ENCODE peak calls at places on chromosomes 7 and 10, in nine cellular contexts. R is OCI-LY7, Z is HCT116, N is lung, B is body of pancreas, I is Panc1, C is left lung, A is lower lobe of right lung, O is ascending aorta. D is an unnamed sample. For H3K4me1, the result is how much of the 10 kb centered on the place peaks cover.

GRCh38 chr7:39609462-39610149 is 13.8 kb upstream of the RALA start:
- DNase-seq in R (no peak), Z (no peak), N (no peak), B (no peak), I (no peak), C (peak), A (peak), O (no peak), D (no peak)

GRCh38 chr7:91953618-91954017 is 13.0 kb downstream of the AKAP9 start:
- DNase-seq in R (peak), Z (no peak), N (no peak), B (no peak), I (no peak), C (no peak), A (no peak), O (no peak), D (peak)

GRCh38 chr7:94439893-94440381 is 45.2 kb downstream of the COL1A2 start:
- DNase-seq in R (no peak), Z (no peak), N (no peak), B (no peak), I (no peak), C (no peak), A (no peak), O (no peak), D (no peak)

GRCh38 chr10:43878386-43878785 is 229.7 kb upstream of the ZNF32 start:
- DNase-seq in R (no peak), Z (no peak), N (no peak), B (no peak), I (no peak), C (no peak), A (peak), O (no peak), D (no peak)

GRCh38 chr7:123054357-123055133 is 59.0 kb upstream of the TAS2R16 start:
- DNase-seq in R (no peak), Z (peak), N (no peak), B (peak), I (no peak), C (no peak), A (no peak), O (no peak), D (no peak)

GRCh38 chr7:111744501-111745155 is 182.3 kb upstream of the IMMP2L start:
- DNase-seq in R (no peak), Z (no peak), N (no peak), B (no peak), I (no peak), C (no peak), A (no peak), O (no peak), D (no peak)

GRCh38 chr7:191105-192034 is 1.0 kb upstream of the FAM20C start:
- DNase-seq in R (no peak), Z (peak), N (no peak), B (peak), I (no peak), C (no peak), A (no peak), O (no peak), D (no peak)

GRCh38 chr10:24383681-24384106 is 174.8 kb downstream of the KIAA1217 start:
- DNase-seq in R (no peak), Z (peak), N (peak), B (peak), I (peak), C (peak), A (peak), O (peak), D (peak)

GRCh38 chr10:3987142-3987974 is 202.3 kb upstream of the KLF6 start:
- DNase-seq in R (no peak), Z (no peak), N (no peak), B (no peak), I (no peak), C (no peak), A (no peak), O (no peak), D (no peak)

GRCh38 chr7:145655666-145656065 is 460.9 kb upstream of the CNTNAP2 start:
- DNase-seq in R (no peak), Z (no peak), N (no peak), B (no peak), I (no peak), C (no peak), A (no peak), O (no peak), D (no peak)

GRCh38 chr7:111172573-111172972 is 81.6 kb downstream of the LRRN3 start:
- DNase-seq in R (no peak), Z (no peak), N (no peak), B (no peak), I (no peak), C (no peak), A (no peak), O (no peak), D (no peak)

GRCh38 chr7:101804087-101804631 is 13.3 kb upstream of the CUX1 start:
- DNase-seq in R (peak), Z (no peak), N (peak), B (no peak), I (no peak), C (no peak), A (no peak), O (no peak), D (no peak)

GRCh38 chr7:49346200-49346899 is 422.0 kb downstream of the CDC14C start:
- DNase-seq in R (no peak), Z (no peak), N (no peak), B (no peak), I (no peak), C (no peak), A (no peak), O (no peak), D (no peak)

GRCh38 chr10:13346280-13346819 is 1.7 kb downstream of the SEPHS1 start:
- DNase-seq in R (no peak), Z (no peak), N (no peak), B (peak), I (no peak), C (no peak), A (no peak), O (no peak), D (no peak)

GRCh38 chr7:77655836-77656455 is 40.3 kb upstream of the RSBN1L start:
- DNase-seq in R (no peak), Z (no peak), N (no peak), B (no peak), I (no peak), C (no peak), A (no peak), O (no peak), D (peak)

GRCh38 chr10:123357363-123358075 is 203.3 kb downstream of the BUB3 start:
- DNase-seq in R (no peak), Z (no peak), N (no peak), B (no peak), I (no peak), C (no peak), A (no peak), O (no peak), D (no peak)

GRCh38 chr7:74708569-74709275 is 51.2 kb downstream of the GTF2I start:
- DNase-seq in R (no peak), Z (no peak), N (no peak), B (no peak), I (no peak), C (no peak), A (no peak), O (no peak), D (no peak)

GRCh38 chr7:30196408-30196807 is 61.6 kb downstream of the MTURN start:
- DNase-seq in R (peak), Z (no peak), N (no peak), B (no peak), I (no peak), C (no peak), A (no peak), O (no peak), D (no peak)

GRCh38 chr10:4266387-4267083 is 481.5 kb upstream of the KLF6 start:
- DNase-seq in R (no peak), Z (no peak), N (no peak), B (peak), I (no peak), C (no peak), A (no peak), O (no peak), D (no peak)

GRCh38 chr7:16070806-16071205 is 350.5 kb downstream of the CRPPA start:
- DNase-seq in R (no peak), Z (no peak), N (no peak), B (no peak), I (no peak), C (no peak), A (no peak), O (no peak), D (no peak)

GRCh38 chr7:108077714-108078113 is 52.4 kb downstream of the LAMB4 start:
- DNase-seq in R (peak), Z (no peak), N (no peak), B (no peak), I (no peak), C (no peak), A (no peak), O (no peak), D (no peak)

GRCh38 chr7:36863901-36864701 is 139.8 kb upstream of the AOAH start:
- DNase-seq in R (no peak), Z (no peak), N (no peak), B (peak), I (no peak), C (no peak), A (no peak), O (no peak), D (no peak)

GRCh38 chr7:150950496-150951180 is 27.5 kb downstream of the KCNH2 start:
- DNase-seq in R (no peak), Z (no peak), N (no peak), B (no peak), I (no peak), C (peak), A (peak), O (no peak), D (no peak)

GRCh38 chr7:23907012-23907411 is 197.0 kb downstream of the STK31 start:
- DNase-seq in R (no peak), Z (no peak), N (no peak), B (no peak), I (no peak), C (no peak), A (no peak), O (no peak), D (no peak)

GRCh38 chr10:42953684-42954674 is 122.9 kb upstream of the RET start:
- DNase-seq in R (no peak), Z (no peak), N (peak), B (no peak), I (no peak), C (peak), A (no peak), O (no peak), D (no peak)

GRCh38 chr7:116978006-116978405 is 24.7 kb downstream of the ST7 start:
- DNase-seq in R (no peak), Z (no peak), N (no peak), B (no peak), I (no peak), C (no peak), A (no peak), O (no peak), D (no peak)

GRCh38 chr10:33501161-33501560 is 166.7 kb upstream of the NRP1 start:
- DNase-seq in R (no peak), Z (no peak), N (no peak), B (no peak), I (no peak), C (no peak), A (no peak), O (no peak), D (no peak)

GRCh38 chr7:26958834-26959233 is 94.4 kb upstream of the SKAP2 start:
- DNase-seq in R (no peak), Z (peak), N (no peak), B (no peak), I (peak), C (no peak), A (no peak), O (no peak), D (no peak)

GRCh38 chr10:93515963-93516450 is 19.6 kb downstream of the CEP55 start:
- DNase-seq in R (no peak), Z (no peak), N (no peak), B (no peak), I (no peak), C (no peak), A (no peak), O (no peak), D (peak)
- H3K4me3 ChIP-seq in R (no peak), Z (no peak), N (no peak), B (no peak), I (no peak), C (no peak), A (no peak), O (no peak), D (peak)

DNA sequence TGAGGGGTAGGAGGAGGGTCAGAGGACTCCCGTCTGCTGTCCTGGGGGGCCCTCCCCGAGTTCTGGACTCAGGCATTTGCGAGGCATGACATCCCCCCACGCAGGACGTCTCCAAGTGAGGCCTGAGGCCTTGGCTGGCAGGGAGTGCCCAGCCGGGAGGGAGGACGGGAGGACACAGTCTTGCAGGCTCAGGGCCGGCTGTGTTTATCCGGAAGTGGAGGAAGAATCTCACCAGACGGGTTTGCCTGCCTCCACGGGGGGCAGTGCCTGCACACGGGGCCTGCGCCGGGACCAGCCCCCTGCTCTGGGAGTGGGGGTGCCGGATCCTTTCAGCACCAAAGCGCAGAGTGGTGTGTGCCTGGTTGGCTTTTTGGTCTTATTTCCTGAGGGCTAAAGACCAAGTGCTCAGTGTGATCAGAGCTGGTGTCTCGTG is 10.9 kb downstream of the PWWP2B start:
- DNase-seq in R (peak), Z (no peak), N (peak), B (peak), I (no peak), C (peak), A (peak), O (no peak), D (no peak)
- H3K4me1 ChIP-seq in R (under half), Z (under half), N (half or more), B (half or more), I (half or more), C (half or more), A (half or more), O (under half), D (under half)

DNA sequence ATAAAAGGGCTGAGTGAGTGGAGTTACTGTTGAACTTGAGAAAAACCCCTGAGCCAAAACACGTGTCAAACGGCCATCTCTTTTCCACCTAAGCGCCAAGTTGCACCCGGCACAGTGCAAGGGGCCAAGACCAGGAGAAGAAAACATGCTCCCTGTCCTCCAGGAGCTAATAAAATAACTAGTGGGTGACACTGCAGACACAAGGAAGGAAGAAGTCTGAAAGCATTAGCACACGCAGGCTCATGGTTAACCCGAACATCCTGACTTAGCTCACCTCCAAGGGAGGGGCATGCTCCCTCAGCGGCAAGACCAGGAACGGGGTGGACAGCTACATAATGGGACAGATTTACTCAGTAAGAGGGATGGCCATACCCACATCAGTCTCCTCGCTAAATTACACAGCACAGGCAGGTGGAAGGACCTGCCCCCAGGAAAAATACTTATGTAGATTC is 65.0 kb downstream of the PIP4K2A start:
- DNase-seq in R (no peak), Z (no peak), N (no peak), B (no peak), I (no peak), C (no peak), A (no peak), O (no peak), D (no peak)
- H3K4me3 ChIP-seq in R (no peak), Z (no peak), N (no peak), B (no peak), I (no peak), C (no peak), A (no peak), O (no peak), D (no peak)

DNA sequence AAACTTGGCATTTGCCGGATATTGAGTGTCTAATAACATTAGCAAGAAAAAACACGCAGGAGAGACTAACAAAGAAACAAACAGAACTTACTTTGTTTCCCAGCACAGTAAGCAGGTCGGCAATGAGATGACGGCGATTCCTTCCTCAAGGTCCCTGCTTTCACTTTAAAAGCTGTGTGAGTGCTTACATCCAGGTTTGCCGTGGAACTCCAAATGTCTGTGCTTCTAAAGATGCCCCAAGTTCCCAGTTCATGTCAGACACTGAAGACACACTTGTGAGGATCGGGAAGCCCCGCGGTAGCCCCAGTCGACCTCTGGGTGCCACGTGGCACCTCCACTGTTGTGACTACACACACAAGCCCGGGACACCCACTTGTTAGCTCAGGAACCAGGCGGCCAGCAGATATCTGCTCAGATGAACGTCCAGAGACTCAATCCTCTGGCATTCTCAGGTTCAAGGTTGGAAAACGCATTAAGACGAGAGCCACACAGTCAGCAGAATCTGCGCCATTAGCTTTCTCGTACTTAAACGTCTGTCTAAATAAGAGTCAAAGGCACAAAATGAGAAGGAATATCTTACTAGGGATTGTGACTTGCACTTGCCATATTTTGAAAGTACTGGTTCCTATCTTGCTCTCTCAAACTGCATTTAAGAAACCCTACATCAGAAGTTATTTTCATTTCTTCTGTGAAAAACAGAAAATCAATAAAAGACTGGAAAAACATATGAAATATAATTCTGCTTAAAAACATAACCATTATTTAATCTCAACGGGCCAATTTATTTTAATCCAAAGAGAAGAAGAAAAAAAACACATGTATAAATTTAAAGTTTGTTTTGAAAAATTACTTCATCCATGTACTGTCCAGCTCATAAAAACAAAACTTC is 207.6 kb upstream of the KLF14 start:
- DNase-seq in R (peak), Z (no peak), N (no peak), B (peak), I (peak), C (peak), A (peak), O (no peak), D (no peak)
- H3K4me1 ChIP-seq in R (half or more), Z (half or more), N (under half), B (under half), I (half or more), C (half or more), A (half or more), O (under half), D (half or more)